ENCODE peak calls at places on chromosome 3, in four cellular contexts. D, F, E and G are unnamed samples.

GRCh38 chr3:183211390-183211789 is 41.7 kb upstream of the B3GNT5 start:
- DNase-seq in D (no peak), F (no peak), E (no peak), G (no peak)

GRCh38 chr3:135633078-135633477 is 332.4 kb upstream of the PPP2R3A start:
- DNase-seq in D (no peak), F (no peak), E (no peak), G (no peak)

GRCh38 chr3:114451561-114452018 is 157.8 kb downstream of the TIGIT start:
- DNase-seq in D (peak), F (no peak), E (no peak), G (no peak)

GRCh38 chr3:172201990-172202318 is 162.6 kb downstream of the FNDC3B start:
- DNase-seq in D (no peak), F (no peak), E (peak), G (peak)

GRCh38 chr3:181971424-181971823 is 259.7 kb downstream of the SOX2 start:
- DNase-seq in D (no peak), F (no peak), E (no peak), G (no peak)

GRCh38 chr3:27253831-27254230 is 115.4 kb downstream of the NEK10 start:
- DNase-seq in D (peak), F (no peak), E (peak), G (no peak)

GRCh38 chr3:172312711-172313110 is 135.5 kb downstream of the GHSR start:
- DNase-seq in D (no peak), F (no peak), E (no peak), G (no peak)

GRCh38 chr3:183178833-183179549 is 16.5 kb upstream of the LAMP3 start:
- DNase-seq in D (peak), F (peak), E (no peak), G (no peak)

GRCh38 chr3:157363393-157363792 is 73.3 kb upstream of the PTX3 start:
- DNase-seq in D (no peak), F (no peak), E (no peak), G (no peak)

GRCh38 chr3:125582707-125583106 is 12.6 kb downstream of the OSBPL11 start:
- DNase-seq in D (no peak), F (no peak), E (no peak), G (no peak)

GRCh38 chr3:137763594-137763938 is 549 bp upstream of the SOX14 start:
- DNase-seq in D (no peak), F (no peak), E (no peak), G (no peak)

GRCh38 chr3:99249627-99250026 is 348.1 kb upstream of the DCBLD2 start:
- DNase-seq in D (no peak), F (no peak), E (no peak), G (no peak)

GRCh38 chr3:10215578-10216368 is 32.5 kb upstream of the TATDN2 start:
- DNase-seq in D (no peak), F (no peak), E (no peak), G (no peak)

GRCh38 chr3:113105980-113106379 is 105.4 kb upstream of the BOC start:
- DNase-seq in D (no peak), F (no peak), E (no peak), G (no peak)

GRCh38 chr3:18185624-18186023 is 239.5 kb downstream of the SATB1 start:
- DNase-seq in D (no peak), F (no peak), E (no peak), G (no peak)

GRCh38 chr3:49912787-49913375 is 9.2 kb upstream of the MST1R start:
- DNase-seq in D (no peak), F (no peak), E (no peak), G (no peak)

GRCh38 chr3:61714225-61714624 is 152.9 kb downstream of the PTPRG start:
- DNase-seq in D (no peak), F (no peak), E (no peak), G (no peak)